ENCODE peak calls at places on chromosomes 5 and 9, in nine cellular contexts. F, V, R, U, G, I, K, Y and H are unnamed samples. For H3K36me3, the result is how much of the 10 kb centered on the place peaks cover.

GRCh38 chr5:30098940-30099339 is 1094.5 kb upstream of the CDH6 start:
- DNase-seq in F (no peak), K (no peak), U (no peak), G (no peak), R (no peak), Y (no peak), I (no peak), V (no peak), H (no peak)

GRCh38 chr9:89522261-89522978 is 24.5 kb upstream of the SEMA4D start:
- DNase-seq in U (peak), F (no peak), R (peak), Y (no peak), I (no peak), V (no peak), K (no peak), G (no peak), H (no peak)

GRCh38 chr9:135244751-135245221 is 157.3 kb downstream of the OLFM1 start:
- DNase-seq in I (no peak), K (no peak), R (peak), G (peak), F (peak), U (peak), V (no peak), Y (no peak), H (peak)

GRCh38 chr9:120478208-120478607 is 101.8 kb downstream of the CDK5RAP2 start:
- DNase-seq in I (no peak), G (no peak), F (no peak), R (no peak), U (no peak), Y (no peak), K (peak), V (no peak), H (no peak)

GRCh38 chr5:153619706-153620105 is 129.2 kb downstream of the GRIA1 start:
- DNase-seq in Y (no peak), R (peak), V (no peak), G (no peak), I (peak), U (no peak), K (peak), F (no peak), H (no peak)

GRCh38 chr9:92648447-92649406 is 21.2 kb downstream of the IPPK start:
- DNase-seq in V (no peak), F (no peak), Y (no peak), R (peak), U (no peak), G (peak), K (no peak), I (no peak), H (no peak)

GRCh38 chr5:123181394-123181801 is 92.4 kb downstream of the PRDM6 start:
- DNase-seq in R (no peak), U (no peak), G (no peak), V (no peak), F (no peak), Y (no peak), K (peak), I (no peak), H (no peak)

GRCh38 chr9:37747271-37747753 is 6.3 kb upstream of the TRMT10B start:
- DNase-seq in K (peak), Y (peak), I (peak), F (peak), R (peak), V (peak), U (peak), G (no peak), H (peak)

GRCh38 chr5:133203317-133204305 is 151.8 kb downstream of the HSPA4 start:
- DNase-seq in V (no peak), Y (no peak), K (no peak), F (no peak), U (no peak), I (no peak), G (no peak), R (no peak), H (no peak)

GRCh38 chr5:11955386-11955785 is 51.1 kb upstream of the CTNND2 start:
- DNase-seq in Y (no peak), R (no peak), G (no peak), I (peak), V (no peak), F (no peak), K (no peak), U (no peak), H (no peak)

GRCh38 chr9:134247918-134248631 is 78.2 kb upstream of the RXRA start:
- DNase-seq in I (no peak), F (no peak), G (no peak), Y (no peak), U (no peak), R (no peak), K (no peak), V (no peak), H (no peak)

GRCh38 chr9:31541626-31542025 is 842.8 kb upstream of the ACO1 start:
- DNase-seq in R (no peak), Y (no peak), V (no peak), F (no peak), I (no peak), G (no peak), K (no peak), U (no peak), H (no peak)

GRCh38 chr9:4433379-4433778 is 56.9 kb upstream of the SLC1A1 start:
- DNase-seq in G (no peak), K (no peak), V (no peak), I (no peak), Y (no peak), F (no peak), R (no peak), U (no peak), H (no peak)

GRCh38 chr5:173964491-173964890 is 24.5 kb upstream of the C5orf47 start:
- DNase-seq in K (no peak), G (no peak), Y (no peak), R (no peak), I (no peak), V (no peak), F (no peak), U (no peak), H (no peak)

GRCh38 chr9:116280529-116280928 is 126.9 kb downstream of the PAPPA start:
- DNase-seq in G (no peak), K (peak), V (no peak), R (no peak), I (peak), Y (no peak), U (no peak), F (no peak), H (no peak)

GRCh38 chr5:36279054-36279698 is 22.5 kb downstream of the RANBP3L start:
- DNase-seq in F (no peak), I (no peak), V (no peak), K (no peak), Y (no peak), U (no peak), R (no peak), G (no peak), H (no peak)

GRCh38 chr9:112013261-112013660 is 116.6 kb downstream of the UGCG start:
- DNase-seq in K (no peak), G (no peak), F (no peak), U (no peak), R (no peak), I (no peak), V (no peak), Y (no peak), H (no peak)

GRCh38 chr5:77645158-77645994 is 6.9 kb upstream of the OTP start:
- DNase-seq in Y (no peak), F (peak), K (no peak), I (no peak), R (no peak), U (peak), V (peak), G (peak), H (no peak)

GRCh38 chr5:98880598-98880997 is 48.2 kb downstream of the CHD1 start:
- DNase-seq in F (no peak), K (no peak), V (no peak), R (no peak), G (no peak), U (no peak), Y (no peak), I (no peak), H (no peak)

GRCh38 chr5:98877600-98877999 is 51.2 kb downstream of the CHD1 start:
- DNase-seq in V (no peak), U (no peak), F (no peak), Y (no peak), G (no peak), R (no peak), I (no peak), K (no peak), H (no peak)

DNA sequence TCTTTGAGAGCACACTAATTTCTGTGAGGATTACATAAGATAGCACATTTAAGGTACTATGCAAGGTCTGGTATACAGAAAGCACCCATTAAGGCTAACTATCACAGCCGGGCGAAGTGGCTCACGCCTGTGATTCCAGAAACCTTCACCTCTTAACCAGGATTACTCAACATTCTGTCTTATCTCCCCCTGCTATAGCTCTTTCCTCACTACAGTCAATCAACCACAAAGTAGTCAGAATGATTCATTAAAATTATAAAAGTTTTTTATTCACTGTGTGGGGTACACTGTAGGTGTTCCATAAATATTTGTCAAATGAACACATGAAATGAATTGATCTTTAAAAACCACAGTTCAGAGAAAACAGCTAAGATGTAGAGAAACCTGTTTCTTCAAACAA is 48.7 kb downstream of the CHD1 start:
- DNase-seq in Y (no peak), V (no peak), I (peak), U (no peak), F (no peak), K (no peak), R (peak), G (no peak), H (no peak)
- H3K4me3 ChIP-seq in Y (no peak), V (no peak), I (no peak), U (no peak), F (no peak), K (no peak), R (no peak), G (no peak), H (no peak)

GRCh38 chr9:27195191-27195590 is 86.2 kb downstream of the TEK start:
- DNase-seq in U (no peak), Y (no peak), K (peak), I (no peak), G (no peak), V (no peak), R (no peak), F (no peak), H (no peak)
- H3K36me3 ChIP-seq in U (under half), Y (under half), K (under half), I (under half), G (under half), V (under half), R (under half), F (under half), H (under half)

DNA sequence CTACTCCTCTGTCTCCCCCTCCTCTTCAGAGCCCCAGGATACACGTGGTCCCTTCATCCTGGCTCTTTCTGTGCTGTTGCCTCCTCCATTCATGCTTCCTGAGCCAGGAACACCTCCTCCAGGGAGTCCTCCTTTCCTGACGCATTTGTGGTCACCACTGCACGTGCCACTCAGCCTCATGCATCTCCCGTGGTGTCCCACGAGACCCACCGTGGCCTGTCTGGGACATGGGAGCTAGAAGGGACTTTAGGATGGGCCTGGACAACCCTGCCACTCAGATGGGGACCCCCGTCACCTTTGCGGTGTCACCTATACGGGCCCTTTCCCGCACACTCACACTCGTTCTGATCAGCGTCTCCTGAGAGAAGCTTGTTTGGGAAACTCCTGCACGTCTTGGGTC is 6.7 kb downstream of the GLIPR2 start:
- DNase-seq in G (no peak), I (no peak), Y (no peak), R (no peak), V (no peak), K (no peak), U (no peak), F (no peak), H (no peak)
- H3K4me3 ChIP-seq in G (no peak), I (no peak), Y (no peak), R (peak), V (peak), K (no peak), U (peak), F (peak), H (peak)

GRCh38 chr9:86330186-86330585 is 24.0 kb downstream of the TUT7 start:
- DNase-seq in F (no peak), V (no peak), U (no peak), R (no peak), G (no peak), Y (no peak), I (no peak), K (no peak), H (no peak)
- H3K36me3 ChIP-seq in F (under half), V (half or more), U (half or more), R (under half), G (under half), Y (half or more), I (under half), K (under half), H (half or more)

GRCh38 chr5:58615931-58616330 is 33.1 kb downstream of the RAB3C start:
- DNase-seq in U (no peak), K (no peak), V (no peak), F (no peak), Y (no peak), I (no peak), R (no peak), G (no peak), H (no peak)
- H3K4me3 ChIP-seq in U (no peak), K (no peak), V (no peak), F (no peak), Y (no peak), I (no peak), R (no peak), G (no peak), H (no peak)

GRCh38 chr5:126801992-126802294 is 25.0 kb downstream of the LMNB1 start:
- DNase-seq in Y (no peak), U (no peak), G (no peak), I (peak), R (no peak), K (peak), F (no peak), V (no peak), H (no peak)

GRCh38 chr5:126799780-126800179 is 22.8 kb downstream of the LMNB1 start:
- DNase-seq in R (no peak), V (no peak), U (no peak), I (no peak), F (no peak), K (no peak), G (no peak), Y (no peak), H (no peak)

GRCh38 chr5:126805108-126805507 is 28.2 kb downstream of the LMNB1 start:
- DNase-seq in Y (no peak), K (peak), G (no peak), F (no peak), R (no peak), V (no peak), I (peak), U (no peak), H (no peak)

GRCh38 chr5:126801174-126801991 is 24.4 kb downstream of the LMNB1 start:
- DNase-seq in V (no peak), F (no peak), G (no peak), R (no peak), I (no peak), K (no peak), Y (no peak), U (no peak), H (no peak)
- H3K36me3 ChIP-seq in V (under half), F (under half), G (under half), R (under half), I (under half), K (under half), Y (half or more), U (under half), H (under half)

DNA sequence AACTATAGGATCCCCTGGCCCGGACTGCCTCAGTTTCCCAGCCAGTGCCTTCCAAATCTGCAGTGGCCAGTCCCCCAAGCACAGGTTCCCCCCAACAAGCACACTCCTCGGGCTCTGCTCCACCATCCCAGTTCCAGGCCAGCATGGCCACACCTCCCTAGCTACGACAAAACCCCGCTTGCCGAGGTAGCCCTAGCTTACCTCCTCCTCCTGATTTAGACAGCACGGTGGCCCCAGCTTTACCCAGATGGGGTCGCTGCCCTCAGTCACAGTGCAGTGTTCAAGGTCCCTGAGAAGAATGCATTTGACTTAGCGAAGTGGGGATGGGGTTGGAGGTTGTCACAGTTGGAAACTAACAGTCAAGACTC is 40.8 kb upstream of the GARNL3 start:
- DNase-seq in F (no peak), Y (no peak), I (no peak), K (no peak), G (no peak), R (peak), V (no peak), U (no peak), H (no peak)
- H3K4me3 ChIP-seq in F (peak), Y (peak), I (no peak), K (peak), G (peak), R (peak), V (peak), U (peak), H (peak)

GRCh38 chr5:18281947-18282557 is 647.8 kb downstream of the TAF11L14 start:
- DNase-seq in K (peak), R (no peak), G (no peak), Y (peak), I (peak), U (no peak), V (no peak), F (no peak), H (no peak)
- H3K36me3 ChIP-seq in K (under half), R (under half), G (under half), Y (under half), I (under half), U (under half), V (under half), F (under half), H (under half)

GRCh38 chr5:9544502-9545300 is 1.2 kb downstream of the SEMA5A start:
- DNase-seq in K (peak), V (peak), F (peak), R (peak), I (peak), Y (peak), G (peak), U (peak), H (peak)
- H3K4me3 ChIP-seq in K (peak), V (peak), F (peak), R (peak), I (peak), Y (peak), G (peak), U (peak), H (peak)

DNA sequence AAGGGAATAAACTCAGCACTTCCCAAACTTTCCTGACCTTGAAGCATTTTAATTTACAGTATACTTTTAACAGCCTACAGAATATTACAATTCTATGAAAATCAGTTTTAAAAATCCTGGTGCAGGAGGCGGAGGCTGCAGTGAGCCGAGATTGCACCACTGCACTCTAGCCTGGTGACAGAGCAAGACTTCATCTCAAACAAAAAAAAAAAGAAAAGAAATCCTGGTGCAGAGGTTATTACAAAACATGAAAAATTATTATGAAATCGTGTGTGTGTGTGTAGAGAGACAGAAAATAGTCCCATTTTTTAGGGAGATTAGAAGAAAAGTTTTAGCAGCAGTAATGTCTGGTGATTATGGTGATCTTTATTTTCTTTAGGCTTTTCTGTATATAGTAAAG is 26.9 kb downstream of the GOLPH3 start:
- DNase-seq in K (no peak), R (peak), U (no peak), I (no peak), V (no peak), F (no peak), Y (no peak), G (no peak), H (no peak)
- H3K36me3 ChIP-seq in K (under half), R (under half), U (under half), I (under half), V (under half), F (under half), Y (under half), G (under half), H (under half)